ENCODE peak calls at places on chromosomes 2 and 18, in six cellular contexts. One of them, this sample, is unnamed.

GRCh38 chr18:25446972-25447371 is 95.0 kb upstream of the ZNF521 start:
- DNase-seq in H9: no peak
- DNase-seq in thoracic aorta: no peak
- DNase-seq in PC-3: no peak
- DNase-seq in Kasumi-1: peak
- DNase-seq in activated T-helper 1 cell treated with Interleukin-2 at 50 U/mL for 16 hours: no peak
- DNase-seq in this sample: no peak

GRCh38 chr2:191341436-191341835 is 96.2 kb downstream of the MYO1B start:
- DNase-seq in H9: no peak
- DNase-seq in thoracic aorta: no peak
- DNase-seq in PC-3: no peak
- DNase-seq in Kasumi-1: no peak
- DNase-seq in activated T-helper 1 cell treated with Interleukin-2 at 50 U/mL for 16 hours: no peak
- DNase-seq in this sample: no peak

GRCh38 chr18:10826400-10826799 is 300.6 kb downstream of the NAPG start:
- DNase-seq in H9: no peak
- DNase-seq in thoracic aorta: no peak
- DNase-seq in PC-3: no peak
- DNase-seq in Kasumi-1: no peak
- DNase-seq in activated T-helper 1 cell treated with Interleukin-2 at 50 U/mL for 16 hours: no peak
- DNase-seq in this sample: no peak

GRCh38 chr2:150063432-150063889 is 424.0 kb downstream of the RND3 start:
- DNase-seq in H9: no peak
- DNase-seq in thoracic aorta: no peak
- DNase-seq in PC-3: peak
- DNase-seq in Kasumi-1: no peak
- DNase-seq in activated T-helper 1 cell treated with Interleukin-2 at 50 U/mL for 16 hours: no peak
- DNase-seq in this sample: no peak

GRCh38 chr2:67895171-67895941 is 167.4 kb downstream of the C1D start:
- DNase-seq in H9: peak
- DNase-seq in thoracic aorta: no peak
- DNase-seq in PC-3: peak
- DNase-seq in Kasumi-1: no peak
- DNase-seq in activated T-helper 1 cell treated with Interleukin-2 at 50 U/mL for 16 hours: no peak
- DNase-seq in this sample: peak

GRCh38 chr2:230968921-230969672 is 26.8 kb upstream of the SPATA3 start:
- DNase-seq in H9: no peak
- DNase-seq in thoracic aorta: no peak
- DNase-seq in PC-3: no peak
- DNase-seq in Kasumi-1: no peak
- DNase-seq in activated T-helper 1 cell treated with Interleukin-2 at 50 U/mL for 16 hours: no peak
- DNase-seq in this sample: peak

GRCh38 chr2:232420463-232421188 is 14.0 kb downstream of the ALPG start:
- DNase-seq in H9: peak
- DNase-seq in thoracic aorta: no peak
- DNase-seq in PC-3: peak
- DNase-seq in Kasumi-1: no peak
- DNase-seq in activated T-helper 1 cell treated with Interleukin-2 at 50 U/mL for 16 hours: no peak
- DNase-seq in this sample: peak

GRCh38 chr2:7449287-7449686 is 532.1 kb downstream of the RNF144A start:
- DNase-seq in H9: no peak
- DNase-seq in thoracic aorta: no peak
- DNase-seq in PC-3: no peak
- DNase-seq in Kasumi-1: no peak
- DNase-seq in activated T-helper 1 cell treated with Interleukin-2 at 50 U/mL for 16 hours: no peak
- DNase-seq in this sample: no peak

GRCh38 chr2:191441761-191442160 is 196.6 kb downstream of the MYO1B start:
- DNase-seq in H9: no peak
- DNase-seq in thoracic aorta: no peak
- DNase-seq in PC-3: no peak
- DNase-seq in Kasumi-1: no peak
- DNase-seq in activated T-helper 1 cell treated with Interleukin-2 at 50 U/mL for 16 hours: no peak
- DNase-seq in this sample: no peak

GRCh38 chr2:118046628-118047210 is 32.8 kb upstream of the CCDC93 start:
- DNase-seq in H9: no peak
- DNase-seq in thoracic aorta: no peak
- DNase-seq in PC-3: peak
- DNase-seq in Kasumi-1: peak
- DNase-seq in activated T-helper 1 cell treated with Interleukin-2 at 50 U/mL for 16 hours: no peak
- DNase-seq in this sample: peak

GRCh38 chr2:206164261-206164862 is 4.7 kb downstream of the EEF1B2 start:
- DNase-seq in H9: no peak
- DNase-seq in thoracic aorta: no peak
- DNase-seq in PC-3: peak
- DNase-seq in Kasumi-1: peak
- DNase-seq in activated T-helper 1 cell treated with Interleukin-2 at 50 U/mL for 16 hours: no peak
- DNase-seq in this sample: peak

GRCh38 chr18:79383388-79384056 is 12.2 kb upstream of the NFATC1 start:
- DNase-seq in H9: peak
- DNase-seq in thoracic aorta: no peak
- DNase-seq in PC-3: no peak
- DNase-seq in Kasumi-1: no peak
- DNase-seq in activated T-helper 1 cell treated with Interleukin-2 at 50 U/mL for 16 hours: no peak
- DNase-seq in this sample: no peak

GRCh38 chr2:151200844-151201243 is 60.8 kb downstream of the RBM43 start:
- DNase-seq in H9: no peak
- DNase-seq in thoracic aorta: no peak
- DNase-seq in PC-3: no peak
- DNase-seq in Kasumi-1: peak
- DNase-seq in activated T-helper 1 cell treated with Interleukin-2 at 50 U/mL for 16 hours: no peak
- DNase-seq in this sample: no peak

GRCh38 chr18:77067315-77068061 is 65.1 kb downstream of the MBP start:
- DNase-seq in H9: no peak
- DNase-seq in thoracic aorta: peak
- DNase-seq in PC-3: peak
- DNase-seq in Kasumi-1: peak
- DNase-seq in activated T-helper 1 cell treated with Interleukin-2 at 50 U/mL for 16 hours: peak
- DNase-seq in this sample: peak

GRCh38 chr2:232463701-232464533 is 8.0 kb downstream of the ALPI start:
- DNase-seq in H9: no peak
- DNase-seq in thoracic aorta: no peak
- DNase-seq in PC-3: no peak
- DNase-seq in Kasumi-1: no peak
- DNase-seq in activated T-helper 1 cell treated with Interleukin-2 at 50 U/mL for 16 hours: no peak
- DNase-seq in this sample: no peak

GRCh38 chr2:160493227-160494028 is at the start of gene RBMS1:
- DNase-seq in H9: peak
- DNase-seq in thoracic aorta: peak
- DNase-seq in PC-3: peak
- DNase-seq in Kasumi-1: peak
- DNase-seq in activated T-helper 1 cell treated with Interleukin-2 at 50 U/mL for 16 hours: peak
- DNase-seq in this sample: peak

GRCh38 chr2:168143813-168144212 is 103.6 kb downstream of the STK39 start:
- DNase-seq in H9: no peak
- DNase-seq in thoracic aorta: no peak
- DNase-seq in PC-3: no peak
- DNase-seq in Kasumi-1: no peak
- DNase-seq in activated T-helper 1 cell treated with Interleukin-2 at 50 U/mL for 16 hours: no peak
- DNase-seq in this sample: no peak

GRCh38 chr2:17166506-17166905 is 351.7 kb downstream of the RAD51AP2 start:
- DNase-seq in H9: no peak
- DNase-seq in thoracic aorta: no peak
- DNase-seq in PC-3: no peak
- DNase-seq in Kasumi-1: no peak
- DNase-seq in activated T-helper 1 cell treated with Interleukin-2 at 50 U/mL for 16 hours: no peak
- DNase-seq in this sample: peak

GRCh38 chr2:208358758-208359631 is 47.6 kb upstream of the PTH2R start:
- DNase-seq in H9: peak
- DNase-seq in thoracic aorta: no peak
- DNase-seq in PC-3: no peak
- DNase-seq in Kasumi-1: peak
- DNase-seq in activated T-helper 1 cell treated with Interleukin-2 at 50 U/mL for 16 hours: no peak
- DNase-seq in this sample: no peak

GRCh38 chr2:179272406-179273192 is 8.0 kb upstream of the SESTD1 start:
- DNase-seq in H9: no peak
- DNase-seq in thoracic aorta: no peak
- DNase-seq in PC-3: peak
- DNase-seq in Kasumi-1: no peak
- DNase-seq in activated T-helper 1 cell treated with Interleukin-2 at 50 U/mL for 16 hours: no peak
- DNase-seq in this sample: no peak

GRCh38 chr2:16546128-16546754 is 119.4 kb downstream of the CYRIA start:
- DNase-seq in H9: peak
- DNase-seq in thoracic aorta: no peak
- DNase-seq in PC-3: peak
- DNase-seq in Kasumi-1: peak
- DNase-seq in activated T-helper 1 cell treated with Interleukin-2 at 50 U/mL for 16 hours: no peak
- DNase-seq in this sample: peak

GRCh38 chr2:162002623-162003200 is 71.3 kb downstream of the DPP4 start:
- DNase-seq in H9: no peak
- DNase-seq in thoracic aorta: no peak
- DNase-seq in PC-3: no peak
- DNase-seq in Kasumi-1: no peak
- DNase-seq in activated T-helper 1 cell treated with Interleukin-2 at 50 U/mL for 16 hours: no peak
- DNase-seq in this sample: no peak

GRCh38 chr2:224077773-224078507 is 38.9 kb upstream of the SERPINE2 start:
- DNase-seq in H9: no peak
- DNase-seq in thoracic aorta: no peak
- DNase-seq in PC-3: no peak
- DNase-seq in Kasumi-1: no peak
- DNase-seq in activated T-helper 1 cell treated with Interleukin-2 at 50 U/mL for 16 hours: no peak
- DNase-seq in this sample: no peak

GRCh38 chr18:51617167-51617566 is 419.7 kb upstream of the MEX3C start:
- DNase-seq in H9: no peak
- DNase-seq in thoracic aorta: no peak
- DNase-seq in PC-3: peak
- DNase-seq in Kasumi-1: no peak
- DNase-seq in activated T-helper 1 cell treated with Interleukin-2 at 50 U/mL for 16 hours: no peak
- DNase-seq in this sample: no peak

GRCh38 chr2:134682726-134683125 is 36.1 kb downstream of the TMEM163 start:
- DNase-seq in H9: no peak
- DNase-seq in thoracic aorta: no peak
- DNase-seq in PC-3: peak
- DNase-seq in Kasumi-1: no peak
- DNase-seq in activated T-helper 1 cell treated with Interleukin-2 at 50 U/mL for 16 hours: no peak
- DNase-seq in this sample: no peak

GRCh38 chr18:41955688-41956087 is 654 bp downstream of the PIK3C3 start:
- DNase-seq in H9: no peak
- DNase-seq in thoracic aorta: no peak
- DNase-seq in PC-3: no peak
- DNase-seq in Kasumi-1: peak
- DNase-seq in activated T-helper 1 cell treated with Interleukin-2 at 50 U/mL for 16 hours: no peak
- DNase-seq in this sample: no peak

GRCh38 chr2:233152541-233152940 is 92.4 kb downstream of the INPP5D start:
- DNase-seq in H9: no peak
- DNase-seq in thoracic aorta: no peak
- DNase-seq in PC-3: no peak
- DNase-seq in Kasumi-1: no peak
- DNase-seq in activated T-helper 1 cell treated with Interleukin-2 at 50 U/mL for 16 hours: no peak
- DNase-seq in this sample: no peak